ENCODE peak calls at places on chromosomes 7 and 10, in nine cellular contexts. Z is endothelial cell; G is heart left ventricle; R is kidney tubule cell; P is activated T-cell treated with anti-CD3 and anti-CD28 coated beads, Interleukin-2, amount 50 U/mL, for 72 hours; W is C1 segment of cervical spinal cord; O is GM03348; B is dermis blood vessel endothelial cell; T is prostate gland. E is an unnamed sample.

GRCh38 chr7:957418-958220 is 3.1 kb upstream of the ADAP1 start:
- DNase-seq in Z (no peak), G (peak), R (no peak), P (no peak), W (no peak), O (no peak), B (no peak), T (no peak), E (peak)

GRCh38 chr7:139650429-139651100 is 127.1 kb downstream of the CLEC2L start:
- DNase-seq in Z (no peak), G (no peak), R (peak), P (no peak), W (no peak), O (no peak), B (no peak), T (no peak), E (no peak)

GRCh38 chr7:22601812-22602568 is 102.0 kb upstream of the STEAP1B start:
- DNase-seq in Z (no peak), G (no peak), R (peak), P (no peak), W (no peak), O (peak), B (peak), T (no peak), E (no peak)

GRCh38 chr7:6380310-6381095 is 67.3 kb downstream of the DAGLB start:
- DNase-seq in Z (no peak), G (no peak), R (no peak), P (no peak), W (no peak), O (no peak), B (no peak), T (no peak), E (no peak)

GRCh38 chr10:88194961-88195367 is 331.5 kb downstream of the PTEN start:
- DNase-seq in Z (no peak), G (no peak), R (no peak), P (no peak), W (no peak), O (no peak), B (no peak), T (no peak), E (no peak)

GRCh38 chr7:86788948-86789347 is 145.2 kb downstream of the GRM3 start:
- DNase-seq in Z (no peak), G (no peak), R (no peak), P (no peak), W (no peak), O (no peak), B (no peak), T (no peak), E (no peak)

GRCh38 chr10:32070645-32071044 is 14.4 kb upstream of the KIF5B start:
- DNase-seq in Z (no peak), G (no peak), R (no peak), P (no peak), W (no peak), O (no peak), B (no peak), T (no peak), E (no peak)

GRCh38 chr7:44990520-44991023 is 9.4 kb upstream of the CCM2 start:
- DNase-seq in Z (no peak), G (no peak), R (no peak), P (no peak), W (no peak), O (no peak), B (peak), T (no peak), E (no peak)

E was measured in activated effector memory CD4-positive, alpha-beta T cell treated with anti-CD3 and anti-CD28 coated beads, Interleukin-2, amount 50 U/mL, for 16 hours.